ENCODE peak calls at places on chromosomes 16 and 17, in eight cellular contexts. U, F, T, G, L, M, B and D are unnamed samples.

GRCh38 chr16:70706948-70707465 is 21.2 kb upstream of the MTSS2 start:
- DNase-seq in L (no peak), T (peak; percentile 29), G (peak; percentile 71), B (no peak), U (no peak), F (no peak), M (no peak), D (no peak)

GRCh38 chr17:6569391-6570302 is 13.3 kb upstream of the PITPNM3 start:
- DNase-seq in G (no peak), F (no peak), M (no peak), T (no peak), U (no peak), L (no peak), B (no peak), D (peak; percentile 9)

GRCh38 chr16:24141466-24141865 is 114.7 kb upstream of the CACNG3 start:
- DNase-seq in G (no peak), F (no peak), T (no peak), M (no peak), B (no peak), L (no peak), U (no peak), D (no peak)

GRCh38 chr17:81097943-81098308 is 63.0 kb downstream of the BAIAP2 start:
- DNase-seq in F (no peak), T (peak; percentile 12), G (peak; percentile 40), M (no peak), L (no peak), B (no peak), U (peak; percentile 61), D (no peak)

GRCh38 chr16:84905965-84906460 is 86.2 kb downstream of the CRISPLD2 start:
- DNase-seq in B (no peak), T (no peak), U (no peak), L (no peak), M (no peak), F (no peak), G (no peak), D (no peak)

GRCh38 chr17:42779942-42780815 is at the start of gene WNK4:
- DNase-seq in G (peak; percentile 62), F (no peak), T (no peak), M (peak; percentile 79), L (no peak), U (peak; percentile 56), B (no peak), D (peak; percentile 35)

GRCh38 chr17:51461578-51462004 is 201.2 kb downstream of the UTP18 start:
- DNase-seq in G (peak; percentile 79), T (peak; percentile 32), B (no peak), L (peak; percentile 21), M (peak; percentile 92), F (peak; percentile 11), U (peak; percentile 68), D (peak; percentile 54)

GRCh38 chr16:87608400-87608985 is 6.2 kb downstream of the JPH3 start:
- DNase-seq in F (no peak), T (peak; percentile 64), U (peak; percentile 51), L (peak; percentile 32), G (peak; percentile 88), M (peak; percentile 83), B (peak; percentile 67), D (peak; percentile 49)

GRCh38 chr17:52388941-52389340 is 230.4 kb upstream of the CA10 start:
- DNase-seq in U (no peak), T (no peak), L (no peak), B (no peak), M (no peak), G (peak; percentile 8), F (no peak), D (no peak)

GRCh38 chr16:25796239-25796638 is 104.5 kb downstream of the HS3ST4 start:
- DNase-seq in L (no peak), T (no peak), G (no peak), B (no peak), U (no peak), F (no peak), M (no peak), D (no peak)

GRCh38 chr16:3587547-3588110 is 10.4 kb upstream of the NLRC3 start:
- DNase-seq in M (no peak), B (no peak), L (no peak), U (no peak), G (no peak), F (no peak), T (no peak), D (no peak)

GRCh38 chr17:42675984-42676423 is 790 bp downstream of the PLEKHH3 start:
- DNase-seq in U (no peak), M (peak; percentile 64), G (peak; percentile 82), L (no peak), T (no peak), F (no peak), B (peak; percentile 60), D (peak; percentile 82)

GRCh38 chr16:63652091-63652490 is 1469.8 kb downstream of the CDH11 start:
- DNase-seq in G (no peak), M (no peak), T (no peak), B (no peak), L (no peak), U (no peak), F (no peak), D (no peak)

GRCh38 chr17:2042355-2042929 is 620 bp downstream of the OVCA2 start:
- DNase-seq in B (no peak), U (no peak), L (no peak), G (peak; percentile 77), T (no peak), M (peak; percentile 62), F (no peak), D (no peak)

GRCh38 chr17:2043785-2044184 is 2.0 kb downstream of the OVCA2 start:
- DNase-seq in B (no peak), M (no peak), G (no peak), L (no peak), U (no peak), F (no peak), T (no peak), D (no peak)

GRCh38 chr17:2041561-2042354 is at the start of gene OVCA2:
- DNase-seq in M (peak; percentile 98), T (peak; percentile 87), B (peak; percentile 95), U (peak; percentile 98), G (peak; percentile 98), L (peak; percentile 97), F (peak; percentile 96), D (peak; percentile 97)

GRCh38 chr17:2040219-2040827 is 1.5 kb upstream of the OVCA2 start:
- DNase-seq in B (no peak), M (no peak), F (no peak), L (no peak), T (no peak), U (no peak), G (no peak), D (no peak)

GRCh38 chr17:2040942-2041560 is 771 bp upstream of the OVCA2 start:
- DNase-seq in U (no peak), G (no peak), T (no peak), B (no peak), L (no peak), F (no peak), M (no peak), D (no peak)
- H3K27ac ChIP-seq in U (peak overlapping the region; percentile 83), G (peak overlapping the region; percentile 69), T (peak overlapping the region; percentile 88), B (peak overlapping the region; percentile 81), L (peak overlapping the region; percentile 83), F (peak overlapping the region; percentile 87), M (no peak overlapping the region), D (peak overlapping the region; percentile 88)

GRCh38 chr17:44384823-44385286 is 4.6 kb downstream of the ITGA2B start:
- DNase-seq in B (no peak), L (no peak), G (no peak), T (no peak), M (no peak), U (no peak), F (no peak), D (no peak)

GRCh38 chr17:44385287-44386181 is 3.9 kb downstream of the ITGA2B start:
- DNase-seq in G (peak; percentile 89), B (peak; percentile 77), T (peak; percentile 51), L (peak; percentile 82), M (peak; percentile 98), U (peak; percentile 89), F (peak; percentile 70), D (peak; percentile 85)

GRCh38 chr17:44387773-44388172 is 1.7 kb downstream of the ITGA2B start:
- DNase-seq in L (no peak), G (no peak), B (no peak), U (no peak), F (no peak), T (no peak), M (no peak), D (no peak)

GRCh38 chr17:44384281-44384822 is 5.1 kb downstream of the ITGA2B start:
- DNase-seq in F (no peak), M (no peak), L (no peak), T (no peak), G (no peak), B (no peak), U (no peak), D (no peak)

DNA sequence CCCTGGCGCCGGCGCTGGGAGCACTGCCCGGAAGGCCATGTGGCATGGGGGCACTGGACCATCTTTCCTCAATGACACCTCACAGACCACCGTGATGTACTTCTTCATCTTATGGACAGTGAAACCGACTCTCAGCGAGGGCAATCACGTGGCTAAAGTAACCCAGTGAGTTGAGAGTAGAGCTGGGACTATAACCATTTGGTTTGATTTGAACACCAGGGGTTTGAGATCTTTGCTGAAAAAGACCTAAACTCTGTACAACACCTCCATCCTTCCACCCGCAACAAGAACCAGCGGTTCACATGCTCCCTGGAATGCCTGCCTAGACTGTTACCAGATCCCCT is 3.3 kb downstream of the ITGA2B start:
- DNase-seq in G (no peak), U (no peak), F (no peak), M (no peak), B (no peak), T (no peak), L (no peak), D (no peak)
- H3K27ac ChIP-seq in G (no peak overlapping the region), U (no peak overlapping the region), F (no peak overlapping the region), M (no peak overlapping the region), B (no peak overlapping the region), T (no peak overlapping the region), L (no peak overlapping the region), D (no peak overlapping the region)

DNA sequence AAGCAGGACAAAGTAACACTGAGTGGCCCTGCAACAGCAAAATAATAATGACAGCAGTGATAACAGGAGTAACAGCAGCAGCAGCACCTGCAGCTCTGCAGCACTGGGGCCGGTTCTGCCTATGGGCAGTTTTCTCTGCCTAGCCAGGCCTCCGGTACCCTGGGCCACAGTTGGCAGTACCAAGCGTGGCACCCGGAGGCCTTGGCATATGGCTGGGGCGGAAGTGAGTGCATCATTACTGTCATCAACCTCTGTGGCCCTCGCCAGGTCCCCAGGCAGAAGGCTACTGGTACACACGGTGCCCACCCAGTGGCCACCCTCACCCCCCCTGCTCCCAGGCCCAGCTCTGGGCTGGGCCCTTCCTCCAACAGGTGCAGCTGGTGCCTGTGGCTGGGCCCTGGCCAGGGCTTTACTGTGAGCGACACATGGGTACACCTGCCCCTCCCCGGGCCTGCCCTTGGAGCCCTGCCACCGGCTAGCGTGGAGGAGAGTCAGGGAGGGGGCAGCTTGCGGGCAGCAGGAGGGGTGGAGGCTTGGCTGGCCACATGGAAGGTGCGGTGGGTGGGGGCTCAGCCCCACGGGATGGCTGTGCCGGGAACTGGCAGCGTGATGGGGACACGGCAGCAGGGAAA is 3.0 kb downstream of the KCNJ12 start:
- DNase-seq in U (no peak), L (no peak), T (no peak), B (peak; percentile 70), F (no peak), M (no peak), G (no peak), D (peak; percentile 94)
- H3K27ac ChIP-seq in U (no peak overlapping the region), L (no peak overlapping the region), T (no peak overlapping the region), B (no peak overlapping the region), F (no peak overlapping the region), M (no peak overlapping the region), G (no peak overlapping the region), D (peak overlapping the region; percentile 61)

DNA sequence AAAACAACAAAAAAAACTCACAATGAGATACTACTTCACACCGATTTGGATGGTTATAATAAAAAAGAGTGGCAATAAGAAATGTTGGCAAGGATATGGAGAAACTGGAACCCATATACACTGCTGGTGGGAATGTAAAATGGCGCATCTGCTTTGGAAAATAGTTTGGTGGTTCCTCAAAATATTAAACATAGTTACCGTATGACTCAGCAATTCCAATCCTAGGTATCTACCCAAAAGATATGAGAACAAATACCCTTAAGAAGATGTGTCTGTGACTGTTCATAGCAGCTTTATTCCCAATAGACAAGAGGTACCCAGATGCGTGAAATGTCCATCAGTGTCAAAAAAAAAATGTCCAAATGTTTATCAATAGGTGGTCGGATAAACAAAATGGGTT is 7.2 kb downstream of the CPPED1 start:
- DNase-seq in B (no peak), M (no peak), L (no peak), U (no peak), T (peak; percentile 40), F (no peak), G (no peak), D (no peak)
- H3K27ac ChIP-seq in B (no peak overlapping the region), M (no peak overlapping the region), L (no peak overlapping the region), U (no peak overlapping the region), T (peak overlapping the region; percentile 25), F (no peak overlapping the region), G (no peak overlapping the region), D (no peak overlapping the region)